ENCODE peak calls at places on chromosomes 2 and 18, in five cellular contexts. W, D, U, R and Q are unnamed samples.
A peak's percentile ranks its signal among the peaks of the same experiment; 100 is the strongest.

GRCh38 chr18:23196119-23197004 is 61.1 kb downstream of the CABLES1 start:
- DNase-seq in W (no peak), D (no peak), U (no peak), R (no peak), Q (no peak)

GRCh38 chr2:100285691-100286090 is 36.6 kb downstream of the LONRF2 start:
- DNase-seq in W (no peak), D (no peak), U (no peak), R (peak; percentile 82), Q (peak; percentile 85)

GRCh38 chr18:26091047-26091630 is 726 bp upstream of the SS18 start:
- DNase-seq in W (no peak), D (peak; percentile 83), U (peak; percentile 12), R (no peak), Q (no peak)

GRCh38 chr2:72695676-72696075 is 130.2 kb downstream of the EXOC6B start:
- DNase-seq in W (no peak), D (no peak), U (no peak), R (no peak), Q (no peak)

GRCh38 chr18:27843783-27844415 is 333.0 kb downstream of the CDH2 start:
- DNase-seq in W (no peak), D (peak; percentile 80), U (no peak), R (peak; percentile 72), Q (peak; percentile 85)

GRCh38 chr2:219059725-219060682 is 717 bp downstream of the IHH start:
- DNase-seq in W (no peak), D (no peak), U (no peak), R (no peak), Q (no peak)

GRCh38 chr2:107595749-107596148 is 230.9 kb upstream of the RGPD4 start:
- DNase-seq in W (no peak), D (peak; percentile 58), U (no peak), R (peak; percentile 60), Q (no peak)

GRCh38 chr18:33212363-33212762 is 228.2 kb downstream of the CCDC178 start:
- DNase-seq in W (no peak), D (no peak), U (no peak), R (no peak), Q (no peak)

GRCh38 chr2:239303711-239304532 is 96.9 kb downstream of the HDAC4 start:
- DNase-seq in W (no peak), D (peak; percentile 36), U (no peak), R (no peak), Q (no peak)